ENCODE peak calls at places on chromosomes 6 and 20, in four cellular contexts. One of them, this sample, is unnamed.

GRCh38 chr6:108260809-108261569 is at the start of gene SNX3:
- DNase-seq in HCT116: peak
- DNase-seq in HepG2: peak
- DNase-seq in SK-N-SH: peak
- DNase-seq in this sample: peak

GRCh38 chr6:116370717-116371383 is at the start of gene DSE:
- DNase-seq in HCT116: no peak
- DNase-seq in SK-N-SH: peak
- DNase-seq in HepG2: no peak
- DNase-seq in this sample: no peak

GRCh38 chr20:54132612-54133433 is 41.0 kb downstream of the CYP24A1 start:
- DNase-seq in HepG2: peak
- DNase-seq in SK-N-SH: no peak
- DNase-seq in HCT116: peak
- DNase-seq in this sample: no peak

GRCh38 chr20:43963872-43964791 is 49.5 kb downstream of the TOX2 start:
- DNase-seq in SK-N-SH: no peak
- DNase-seq in HepG2: no peak
- DNase-seq in HCT116: no peak
- DNase-seq in this sample: no peak

GRCh38 chr6:53701333-53702073 is 35.9 kb upstream of the KLHL31 start:
- DNase-seq in HCT116: no peak
- DNase-seq in SK-N-SH: no peak
- DNase-seq in HepG2: no peak
- DNase-seq in this sample: no peak

GRCh38 chr20:15916623-15917022 is 656.6 kb downstream of the KIF16B start:
- DNase-seq in HCT116: no peak
- DNase-seq in SK-N-SH: no peak
- DNase-seq in HepG2: no peak
- DNase-seq in this sample: no peak

GRCh38 chr6:90169328-90169886 is 127.2 kb downstream of the BACH2 start:
- DNase-seq in HepG2: no peak
- DNase-seq in SK-N-SH: no peak
- DNase-seq in HCT116: no peak
- DNase-seq in this sample: no peak

GRCh38 chr6:7894272-7895124 is 16.1 kb downstream of the TXNDC5 start:
- DNase-seq in SK-N-SH: peak
- DNase-seq in HepG2: no peak
- DNase-seq in HCT116: no peak
- DNase-seq in this sample: no peak

GRCh38 chr6:15441982-15442381 is 196.1 kb downstream of the JARID2 start:
- DNase-seq in SK-N-SH: no peak
- DNase-seq in HCT116: no peak
- DNase-seq in HepG2: no peak
- DNase-seq in this sample: no peak

GRCh38 chr20:33649201-33649631 is 12.9 kb upstream of the C20orf144 start:
- DNase-seq in HCT116: no peak
- DNase-seq in HepG2: no peak
- DNase-seq in SK-N-SH: peak
- DNase-seq in this sample: no peak

GRCh38 chr20:5844063-5844681 is 94.0 kb downstream of the SHLD1 start:
- DNase-seq in HepG2: peak
- DNase-seq in HCT116: peak
- DNase-seq in SK-N-SH: no peak
- DNase-seq in this sample: peak

GRCh38 chr20:33945391-33946079 is 48.2 kb upstream of the RALY start:
- DNase-seq in HCT116: no peak
- DNase-seq in HepG2: peak
- DNase-seq in SK-N-SH: no peak
- DNase-seq in this sample: no peak

GRCh38 chr20:13430346-13431002 is 208.3 kb downstream of the TASP1 start:
- DNase-seq in HepG2: peak
- DNase-seq in SK-N-SH: no peak
- DNase-seq in HCT116: peak
- DNase-seq in this sample: peak

GRCh38 chr6:25122001-25122400 is 157.2 kb upstream of the CARMIL1 start:
- DNase-seq in HepG2: no peak
- DNase-seq in SK-N-SH: peak
- DNase-seq in HCT116: no peak
- DNase-seq in this sample: no peak

GRCh38 chr20:51695574-51696303 is 72.5 kb downstream of the ATP9A start:
- DNase-seq in SK-N-SH: peak
- DNase-seq in HepG2: peak
- DNase-seq in HCT116: no peak
- DNase-seq in this sample: no peak

GRCh38 chr20:61797200-61797599 is 268.5 kb downstream of the TAF4 start:
- DNase-seq in HCT116: no peak
- DNase-seq in SK-N-SH: no peak
- DNase-seq in HepG2: no peak
- DNase-seq in this sample: no peak

GRCh38 chr6:26215200-26216014 is 128.2 kb downstream of the HFE start:
- DNase-seq in HCT116: no peak
- DNase-seq in HepG2: peak
- DNase-seq in SK-N-SH: no peak
- DNase-seq in this sample: no peak

GRCh38 chr6:161048636-161049035 is 57.1 kb downstream of the MAP3K4 start:
- DNase-seq in HepG2: no peak
- DNase-seq in HCT116: no peak
- DNase-seq in SK-N-SH: peak
- DNase-seq in this sample: no peak

GRCh38 chr6:84462697-84463096 is 235.3 kb upstream of the CEP162 start:
- DNase-seq in HCT116: no peak
- DNase-seq in HepG2: no peak
- DNase-seq in SK-N-SH: no peak
- DNase-seq in this sample: no peak

GRCh38 chr20:17504898-17505663 is 26.1 kb downstream of the BFSP1 start:
- DNase-seq in HepG2: peak
- DNase-seq in SK-N-SH: peak
- DNase-seq in HCT116: peak
- DNase-seq in this sample: peak

GRCh38 chr6:94270040-94270689 is 850.8 kb upstream of the EPHA7 start:
- DNase-seq in HCT116: no peak
- DNase-seq in SK-N-SH: no peak
- DNase-seq in HepG2: no peak
- DNase-seq in this sample: no peak

GRCh38 chr20:44961868-44962267 is 1.7 kb upstream of the TOMM34 start:
- DNase-seq in HepG2: peak
- DNase-seq in HCT116: no peak
- DNase-seq in SK-N-SH: peak
- DNase-seq in this sample: no peak

GRCh38 chr6:35078896-35079295 is 62.2 kb downstream of the TCP11 start:
- DNase-seq in SK-N-SH: no peak
- DNase-seq in HepG2: no peak
- DNase-seq in HCT116: no peak
- DNase-seq in this sample: no peak

GRCh38 chr20:8969062-8969694 is 99.7 kb upstream of the PLCB4 start:
- DNase-seq in HCT116: no peak
- DNase-seq in SK-N-SH: no peak
- DNase-seq in HepG2: no peak
- DNase-seq in this sample: no peak

DNA sequence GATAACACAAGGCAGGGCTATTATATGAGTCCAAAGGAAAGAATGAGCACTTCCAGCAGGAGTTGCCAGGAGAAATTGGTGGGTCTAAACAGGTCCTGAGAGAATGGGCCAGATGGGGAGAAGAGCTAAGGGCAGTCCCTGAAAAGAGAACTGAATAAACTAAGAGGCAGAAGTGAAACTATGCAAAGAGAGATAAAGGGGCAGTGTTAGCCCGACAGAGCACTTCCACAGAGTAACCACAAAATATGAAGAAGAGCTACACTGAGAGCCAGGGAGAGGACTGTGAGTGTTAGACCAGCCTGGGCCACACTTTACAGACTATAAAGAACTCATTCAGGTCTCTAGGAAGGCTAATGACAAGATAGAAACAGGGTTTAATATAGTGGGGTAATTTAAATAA is 43.8 kb downstream of the RALGAPA2 start:
- DNase-seq in HepG2: no peak
- DNase-seq in SK-N-SH: no peak
- DNase-seq in HCT116: no peak
- DNase-seq in this sample: peak
- H3K4me2 ChIP-seq in HepG2: no peak
- H3K4me2 ChIP-seq in SK-N-SH: no peak
- H3K4me2 ChIP-seq in HCT116: no peak
- H3K4me2 ChIP-seq in this sample: peak

GRCh38 chr6:42136508-42137191 is 5.8 kb downstream of the C6orf132 start:
- DNase-seq in HepG2: peak
- DNase-seq in HCT116: peak
- DNase-seq in SK-N-SH: peak
- DNase-seq in this sample: peak
- TF ChIP-seq YY1 in HepG2: peak
- TF ChIP-seq YY1 in HCT116: no peak
- TF ChIP-seq YY1 in SK-N-SH: no peak
- TF ChIP-seq YY1 in this sample: no peak

GRCh38 chr6:16750566-16750965 is 10.7 kb downstream of the ATXN1 start:
- DNase-seq in HCT116: no peak
- DNase-seq in SK-N-SH: no peak
- DNase-seq in HepG2: no peak
- DNase-seq in this sample: no peak
- H3K4me2 ChIP-seq in HCT116: no peak
- H3K4me2 ChIP-seq in SK-N-SH: no peak
- H3K4me2 ChIP-seq in HepG2: no peak
- H3K4me2 ChIP-seq in this sample: no peak

GRCh38 chr6:73547046-73547445 is 26.2 kb upstream of the EEF1A1 start:
- DNase-seq in HCT116: no peak
- DNase-seq in HepG2: no peak
- DNase-seq in SK-N-SH: no peak
- DNase-seq in this sample: no peak
- TF ChIP-seq YY1 in HCT116: no peak
- TF ChIP-seq YY1 in HepG2: no peak
- TF ChIP-seq YY1 in SK-N-SH: no peak
- TF ChIP-seq YY1 in this sample: no peak

GRCh38 chr20:37408202-37408929 is 62.4 kb downstream of the SRC start:
- DNase-seq in HCT116: no peak
- DNase-seq in SK-N-SH: peak
- DNase-seq in HepG2: no peak
- DNase-seq in this sample: no peak

GRCh38 chr20:37407117-37407566 is 61.2 kb downstream of the SRC start:
- DNase-seq in HepG2: no peak
- DNase-seq in HCT116: no peak
- DNase-seq in SK-N-SH: no peak
- DNase-seq in this sample: no peak

GRCh38 chr20:37407573-37408002 is 61.6 kb downstream of the SRC start:
- DNase-seq in HepG2: peak
- DNase-seq in SK-N-SH: no peak
- DNase-seq in HCT116: no peak
- DNase-seq in this sample: no peak

GRCh38 chr20:37406010-37406998 is 60.4 kb downstream of the SRC start:
- DNase-seq in HepG2: no peak
- DNase-seq in SK-N-SH: peak
- DNase-seq in HCT116: no peak
- DNase-seq in this sample: no peak

DNA sequence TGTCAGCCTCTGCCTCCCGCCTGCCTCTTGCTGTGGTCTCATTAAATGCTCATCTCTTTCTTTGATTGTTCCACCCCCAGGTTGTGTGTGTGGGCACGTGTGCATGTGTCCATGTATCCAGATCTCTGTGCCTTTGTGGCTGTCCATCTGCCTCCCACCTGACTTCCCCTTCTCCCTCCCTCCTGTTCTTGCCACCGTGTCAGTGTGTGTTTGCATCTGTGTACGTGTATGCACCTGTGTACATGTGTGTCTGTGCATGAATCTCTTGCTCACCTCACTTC is 62.9 kb downstream of the SRC start:
- DNase-seq in HCT116: no peak
- DNase-seq in SK-N-SH: no peak
- DNase-seq in HepG2: no peak
- DNase-seq in this sample: no peak
- H3K4me2 ChIP-seq in HCT116: no peak
- H3K4me2 ChIP-seq in SK-N-SH: no peak
- H3K4me2 ChIP-seq in HepG2: no peak
- H3K4me2 ChIP-seq in this sample: peak

GRCh38 chr6:136607204-136607931 is 57.1 kb upstream of the MAP7 start:
- DNase-seq in SK-N-SH: no peak
- DNase-seq in HCT116: no peak
- DNase-seq in HepG2: peak
- DNase-seq in this sample: no peak
- TF ChIP-seq YY1 in SK-N-SH: no peak
- TF ChIP-seq YY1 in HCT116: no peak
- TF ChIP-seq YY1 in HepG2: no peak
- TF ChIP-seq YY1 in this sample: no peak